ENCODE peak calls at places on chromosome 20, in six cellular contexts. U is CD8-positive, alpha-beta T cell; R is nephron progenitor cell; Z is lower lobe of right lung; L is AG09319; H is OCI-LY7. E is an unnamed sample.

GRCh38 chr20:56393133-56393472 is 658 bp downstream of the CSTF1 start:
- DNase-seq in U (no peak), R (no peak), Z (no peak), L (no peak), H (peak; percentile 38), E (no peak)

GRCh38 chr20:50731930-50732690 is 730 bp downstream of the PARD6B start:
- DNase-seq in U (no peak), R (no peak), Z (no peak), L (no peak), H (peak; percentile 33), E (no peak)

GRCh38 chr20:48530957-48531356 is 296.8 kb downstream of the PREX1 start:
- DNase-seq in U (no peak), R (no peak), Z (no peak), L (no peak), H (no peak), E (no peak)

GRCh38 chr20:48098099-48098498 is 312.8 kb upstream of the SULF2 start:
- DNase-seq in U (no peak), R (no peak), Z (no peak), L (no peak), H (peak; percentile 16), E (no peak)

GRCh38 chr20:23060629-23061028 is 11.2 kb upstream of the THBD start:
- DNase-seq in U (no peak), R (no peak), Z (no peak), L (no peak), H (no peak), E (no peak)

GRCh38 chr20:17708675-17709360 is 9.1 kb downstream of the BANF2 start:
- DNase-seq in U (no peak), R (no peak), Z (no peak), L (no peak), H (no peak), E (no peak)

GRCh38 chr20:44089987-44090674 is 96.9 kb downstream of the JPH2 start:
- DNase-seq in U (no peak), R (no peak), Z (no peak), L (peak; percentile 20), H (peak; percentile 51), E (peak; percentile 60)

GRCh38 chr20:59145247-59145925 is 18.2 kb upstream of the ZNF831 start:
- DNase-seq in U (no peak), R (no peak), Z (no peak), L (no peak), H (no peak), E (no peak)

GRCh38 chr20:16966276-16966880 is 218.2 kb downstream of the OTOR start:
- DNase-seq in U (no peak), R (no peak), Z (no peak), L (no peak), H (no peak), E (no peak)

GRCh38 chr20:17809714-17810631 is 110.2 kb downstream of the BANF2 start:
- DNase-seq in U (no peak), R (no peak), Z (no peak), L (no peak), H (no peak), E (no peak)

GRCh38 chr20:9555781-9556180 is 41.4 kb downstream of the LAMP5 start:
- DNase-seq in U (no peak), R (no peak), Z (no peak), L (no peak), H (no peak), E (no peak)

GRCh38 chr20:32474967-32475819 is 109.9 kb downstream of the NOL4L start:
- DNase-seq in U (no peak), R (peak; percentile 83), Z (peak; percentile 93), L (peak; percentile 86), H (no peak), E (peak; percentile 69)

GRCh38 chr20:45034436-45034835 is 66.5 kb downstream of the KCNS1 start:
- DNase-seq in U (no peak), R (no peak), Z (no peak), L (no peak), H (peak; percentile 29), E (no peak)

GRCh38 chr20:55353206-55353605 is 652.1 kb downstream of the CBLN4 start:
- DNase-seq in U (no peak), R (no peak), Z (no peak), L (no peak), H (no peak), E (no peak)

GRCh38 chr20:59598625-59599310 is 5.6 kb upstream of the PHACTR3 start:
- DNase-seq in U (no peak), R (peak; percentile 58), Z (no peak), L (no peak), H (peak; percentile 47), E (peak; percentile 54)

GRCh38 chr20:22797103-22797502 is 212.7 kb upstream of the FOXA2 start:
- DNase-seq in U (no peak), R (no peak), Z (no peak), L (no peak), H (no peak), E (no peak)

GRCh38 chr20:10490706-10491105 is 55.6 kb downstream of the SLX4IP start:
- DNase-seq in U (no peak), R (no peak), Z (no peak), L (no peak), H (no peak), E (no peak)

GRCh38 chr20:47540443-47541354 is 39.0 kb downstream of the NCOA3 start:
- DNase-seq in U (no peak), R (no peak), Z (no peak), L (no peak), H (peak; percentile 29), E (peak; percentile 49)

GRCh38 chr20:51636123-51636522 is 93.6 kb upstream of the NFATC2 start:
- DNase-seq in U (no peak), R (no peak), Z (no peak), L (no peak), H (no peak), E (no peak)

GRCh38 chr20:47315339-47315662 is 41.2 kb downstream of the ZMYND8 start:
- DNase-seq in U (no peak), R (peak; percentile 5), Z (no peak), L (no peak), H (no peak), E (no peak)

GRCh38 chr20:1376453-1377270 is 16.2 kb downstream of the FKBP1A start:
- DNase-seq in U (no peak), R (no peak), Z (no peak), L (no peak), H (peak; percentile 29), E (peak; percentile 64)

GRCh38 chr20:16541226-16541625 is 32.0 kb downstream of the KIF16B start:
- DNase-seq in U (no peak), R (no peak), Z (no peak), L (no peak), H (no peak), E (no peak)

GRCh38 chr20:60066438-60066823 is 108.2 kb downstream of the CDH26 start:
- DNase-seq in U (no peak), R (no peak), Z (no peak), L (no peak), H (no peak), E (no peak)

GRCh38 chr20:2210646-2211556 is 84.9 kb upstream of the TGM3 start:
- DNase-seq in U (no peak), R (no peak), Z (peak; percentile 53), L (no peak), H (no peak), E (peak; percentile 94)

GRCh38 chr20:47620808-47621805 is 119.4 kb downstream of the NCOA3 start:
- DNase-seq in U (no peak), R (no peak), Z (no peak), L (peak; percentile 40), H (peak; percentile 79), E (no peak)

GRCh38 chr20:9867196-9867980 is 28.5 kb upstream of the PAK5 start:
- DNase-seq in U (no peak), R (no peak), Z (no peak), L (no peak), H (no peak), E (no peak)

GRCh38 chr20:17967595-17968365 is 814 bp downstream of the SNX5 start:
- DNase-seq in U (no peak), R (no peak), Z (no peak), L (no peak), H (peak; percentile 78), E (peak; percentile 50)

GRCh38 chr20:55266361-55266760 is 739.0 kb downstream of the CBLN4 start:
- DNase-seq in U (no peak), R (no peak), Z (no peak), L (no peak), H (no peak), E (no peak)

GRCh38 chr20:23414526-23415188 is 6.6 kb downstream of the NAPB start:
- DNase-seq in U (no peak), R (no peak), Z (no peak), L (no peak), H (no peak), E (no peak)

GRCh38 chr20:35616465-35617396 is 1.1 kb downstream of the SPAG4 start:
- DNase-seq in U (peak; percentile 32), R (peak; percentile 70), Z (peak; percentile 93), L (peak; percentile 40), H (peak; percentile 100), E (peak; percentile 100)

GRCh38 chr20:4043801-4044200 is 28.4 kb upstream of the RNF24 start:
- DNase-seq in U (no peak), R (no peak), Z (no peak), L (no peak), H (no peak), E (no peak)
- TF ChIP-seq CTCF in U (no peak), R (no peak), Z (no peak), L (no peak), H (no peak), E (no peak)

GRCh38 chr20:29876911-29877285 is 1380.6 kb upstream of the DEFB115 start:
- DNase-seq in U (no peak), R (no peak), Z (peak; percentile 48), L (no peak), H (no peak), E (no peak)
- TF ChIP-seq CTCF in U (no peak), R (no peak), Z (no peak), L (no peak), H (no peak), E (no peak)

DNA sequence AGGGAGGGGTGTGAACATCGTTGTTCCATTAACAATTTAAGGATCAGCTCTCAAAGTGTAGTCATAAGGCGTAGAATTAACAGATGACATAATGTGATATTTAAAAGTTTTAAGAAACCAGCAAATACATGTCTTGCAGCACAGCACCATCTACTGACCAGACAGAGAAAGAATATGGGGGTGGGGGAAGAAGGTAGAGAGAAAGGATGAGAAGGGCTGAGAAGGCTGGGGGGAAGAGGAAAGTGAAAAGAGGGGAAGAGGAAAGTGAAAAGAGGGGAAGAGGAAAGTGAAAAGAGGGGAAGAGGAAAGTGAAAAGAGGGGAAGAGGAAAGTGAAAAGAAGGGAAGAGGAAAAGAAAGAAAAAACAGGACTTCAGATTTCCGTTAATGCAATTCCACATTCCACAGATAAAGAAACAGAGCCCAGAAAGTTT is 80.9 kb downstream of the HAO1 start:
- DNase-seq in U (no peak), R (peak; percentile 14), Z (no peak), L (no peak), H (peak; percentile 78), E (no peak)
- TF ChIP-seq CTCF in U (no peak), R (peak; percentile 42), Z (peak; percentile 44), L (peak; percentile 70), H (peak; percentile 93), E (peak; percentile 42)

DNA sequence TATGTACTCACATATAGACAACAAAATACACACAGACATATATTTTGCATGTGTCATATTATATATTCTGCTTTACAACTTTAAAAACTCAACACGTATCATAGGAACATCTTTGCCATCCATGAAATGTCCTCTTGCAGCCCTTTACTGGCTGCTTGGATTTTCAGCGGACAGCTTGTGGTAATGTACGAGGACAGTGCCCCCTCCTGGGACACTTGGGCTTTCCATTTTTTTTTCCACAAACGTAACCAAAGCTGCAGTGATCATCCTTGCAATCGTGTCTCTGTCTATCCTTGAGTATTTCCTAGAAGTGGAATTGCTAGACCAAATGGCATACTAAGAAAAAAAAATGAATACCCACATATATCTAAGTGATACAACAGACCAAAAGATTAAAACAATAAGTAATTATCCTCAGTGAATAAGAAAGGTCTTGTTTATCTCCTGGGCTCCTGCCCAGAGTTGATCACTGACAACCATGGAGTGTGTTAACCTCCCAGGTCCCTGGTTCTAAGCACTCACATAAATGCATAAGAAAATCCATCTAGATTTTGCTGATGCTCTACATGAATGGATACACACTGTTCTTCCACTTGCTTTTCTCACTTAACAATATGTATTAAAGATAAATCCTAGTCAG is 18.1 kb downstream of the BPI start:
- DNase-seq in U (no peak), R (peak; percentile 50), Z (no peak), L (peak; percentile 48), H (no peak), E (no peak)
- TF ChIP-seq CTCF in U (peak; percentile 25), R (peak; percentile 69), Z (peak; percentile 58), L (peak; percentile 76), H (peak; percentile 62), E (peak; percentile 76)

E was measured in CD14-positive monocyte.